ENCODE peak calls at places on chromosomes 7 and 10, in eight cellular contexts. One of them, this sample, is unnamed.

GRCh38 chr7:159075563-159076238 is 69.0 kb downstream of the VIPR2 start:
- DNase-seq in ovary: no peak
- DNase-seq in hepatocyte: no peak
- DNase-seq in choroid plexus epithelial cell: no peak
- DNase-seq in tibial nerve: no peak
- DNase-seq in cardiac muscle cell: no peak
- DNase-seq in stomach: no peak
- DNase-seq in endothelial cell: no peak
- DNase-seq in this sample: no peak

GRCh38 chr10:29635711-29636144 is 957 bp upstream of the SVIL start:
- DNase-seq in ovary: no peak
- DNase-seq in hepatocyte: peak; percentile 41
- DNase-seq in choroid plexus epithelial cell: peak; percentile 95
- DNase-seq in tibial nerve: no peak
- DNase-seq in cardiac muscle cell: peak; percentile 71
- DNase-seq in stomach: no peak
- DNase-seq in endothelial cell: peak; percentile 35
- DNase-seq in this sample: peak; percentile 24

GRCh38 chr7:155357573-155358041 is 59.9 kb downstream of the INSIG1 start:
- DNase-seq in ovary: no peak
- DNase-seq in hepatocyte: no peak
- DNase-seq in choroid plexus epithelial cell: peak; percentile 14
- DNase-seq in tibial nerve: no peak
- DNase-seq in cardiac muscle cell: peak; percentile 75
- DNase-seq in stomach: no peak
- DNase-seq in endothelial cell: no peak
- DNase-seq in this sample: no peak

GRCh38 chr10:124000792-124001201 is 92.6 kb downstream of the CHST15 start:
- DNase-seq in ovary: peak; percentile 12
- DNase-seq in hepatocyte: no peak
- DNase-seq in choroid plexus epithelial cell: no peak
- DNase-seq in tibial nerve: no peak
- DNase-seq in cardiac muscle cell: peak; percentile 53
- DNase-seq in stomach: no peak
- DNase-seq in endothelial cell: no peak
- DNase-seq in this sample: no peak

GRCh38 chr10:49280001-49280408 is 19.0 kb upstream of the C10orf71 start:
- DNase-seq in ovary: no peak
- DNase-seq in hepatocyte: no peak
- DNase-seq in choroid plexus epithelial cell: peak; percentile 58
- DNase-seq in tibial nerve: no peak
- DNase-seq in cardiac muscle cell: peak; percentile 60
- DNase-seq in stomach: peak; percentile 21
- DNase-seq in endothelial cell: no peak
- DNase-seq in this sample: peak; percentile 44

GRCh38 chr10:123974406-123974805 is 82.8 kb upstream of the CPXM2 start:
- DNase-seq in ovary: no peak
- DNase-seq in hepatocyte: peak; percentile 43
- DNase-seq in choroid plexus epithelial cell: peak; percentile 34
- DNase-seq in tibial nerve: no peak
- DNase-seq in cardiac muscle cell: peak; percentile 54
- DNase-seq in stomach: no peak
- DNase-seq in endothelial cell: no peak
- DNase-seq in this sample: no peak

GRCh38 chr7:130674456-130674855 is 5.9 kb upstream of the COPG2 start:
- DNase-seq in ovary: no peak
- DNase-seq in hepatocyte: no peak
- DNase-seq in choroid plexus epithelial cell: no peak
- DNase-seq in tibial nerve: no peak
- DNase-seq in cardiac muscle cell: no peak
- DNase-seq in stomach: no peak
- DNase-seq in endothelial cell: no peak
- DNase-seq in this sample: no peak

GRCh38 chr7:15459018-15459621 is 102.7 kb downstream of the AGMO start:
- DNase-seq in ovary: no peak
- DNase-seq in hepatocyte: no peak
- DNase-seq in choroid plexus epithelial cell: peak; percentile 80
- DNase-seq in tibial nerve: no peak
- DNase-seq in cardiac muscle cell: peak; percentile 39
- DNase-seq in stomach: no peak
- DNase-seq in endothelial cell: no peak
- DNase-seq in this sample: no peak

GRCh38 chr7:4479367-4480039 is 202.6 kb upstream of the FOXK1 start:
- DNase-seq in ovary: no peak
- DNase-seq in hepatocyte: peak; percentile 76
- DNase-seq in choroid plexus epithelial cell: peak; percentile 58
- DNase-seq in tibial nerve: no peak
- DNase-seq in cardiac muscle cell: peak; percentile 15
- DNase-seq in stomach: no peak
- DNase-seq in endothelial cell: no peak
- DNase-seq in this sample: peak; percentile 37

GRCh38 chr7:110521357-110521756 is 569.6 kb upstream of the LRRN3 start:
- DNase-seq in ovary: no peak
- DNase-seq in hepatocyte: no peak
- DNase-seq in choroid plexus epithelial cell: no peak
- DNase-seq in tibial nerve: no peak
- DNase-seq in cardiac muscle cell: no peak
- DNase-seq in stomach: no peak
- DNase-seq in endothelial cell: no peak
- DNase-seq in this sample: no peak

GRCh38 chr10:38094923-38095574 is 912 bp downstream of the ZNF37A start:
- DNase-seq in ovary: no peak
- DNase-seq in hepatocyte: no peak
- DNase-seq in choroid plexus epithelial cell: no peak
- DNase-seq in tibial nerve: no peak
- DNase-seq in cardiac muscle cell: no peak
- DNase-seq in stomach: no peak
- DNase-seq in endothelial cell: no peak
- DNase-seq in this sample: peak; percentile 2

GRCh38 chr7:158432369-158433270 is 155.0 kb downstream of the PTPRN2 start:
- DNase-seq in ovary: no peak
- DNase-seq in hepatocyte: peak; percentile 93
- DNase-seq in choroid plexus epithelial cell: peak; percentile 93
- DNase-seq in tibial nerve: no peak
- DNase-seq in cardiac muscle cell: peak; percentile 49
- DNase-seq in stomach: peak; percentile 86
- DNase-seq in endothelial cell: no peak
- DNase-seq in this sample: no peak

GRCh38 chr7:424961-425793 is 94.5 kb downstream of the PDGFA start:
- DNase-seq in ovary: no peak
- DNase-seq in hepatocyte: no peak
- DNase-seq in choroid plexus epithelial cell: no peak
- DNase-seq in tibial nerve: no peak
- DNase-seq in cardiac muscle cell: no peak
- DNase-seq in stomach: no peak
- DNase-seq in endothelial cell: no peak
- DNase-seq in this sample: no peak

GRCh38 chr10:68870545-68871104 is 30.5 kb upstream of the DDX50 start:
- DNase-seq in ovary: no peak
- DNase-seq in hepatocyte: no peak
- DNase-seq in choroid plexus epithelial cell: no peak
- DNase-seq in tibial nerve: no peak
- DNase-seq in cardiac muscle cell: no peak
- DNase-seq in stomach: no peak
- DNase-seq in endothelial cell: no peak
- DNase-seq in this sample: peak; percentile 73

GRCh38 chr7:8149222-8149621 is 112.7 kb downstream of the ICA1 start:
- DNase-seq in ovary: no peak
- DNase-seq in hepatocyte: no peak
- DNase-seq in choroid plexus epithelial cell: peak; percentile 1
- DNase-seq in tibial nerve: no peak
- DNase-seq in cardiac muscle cell: no peak
- DNase-seq in stomach: no peak
- DNase-seq in endothelial cell: no peak
- DNase-seq in this sample: no peak

GRCh38 chr10:118792501-118792900 is 37.7 kb upstream of the CACUL1 start:
- DNase-seq in ovary: no peak
- DNase-seq in hepatocyte: no peak
- DNase-seq in choroid plexus epithelial cell: no peak
- DNase-seq in tibial nerve: peak; percentile 15
- DNase-seq in cardiac muscle cell: peak; percentile 55
- DNase-seq in stomach: no peak
- DNase-seq in endothelial cell: no peak
- DNase-seq in this sample: no peak

GRCh38 chr10:127826161-127826740 is 66.5 kb downstream of the CLRN3 start:
- DNase-seq in ovary: no peak
- DNase-seq in hepatocyte: no peak
- DNase-seq in choroid plexus epithelial cell: no peak
- DNase-seq in tibial nerve: no peak
- DNase-seq in cardiac muscle cell: no peak
- DNase-seq in stomach: no peak
- DNase-seq in endothelial cell: no peak
- DNase-seq in this sample: no peak

GRCh38 chr10:84214046-84214572 is 11.2 kb downstream of the LRIT2 start:
- DNase-seq in ovary: no peak
- DNase-seq in hepatocyte: no peak
- DNase-seq in choroid plexus epithelial cell: no peak
- DNase-seq in tibial nerve: no peak
- DNase-seq in cardiac muscle cell: no peak
- DNase-seq in stomach: no peak
- DNase-seq in endothelial cell: no peak
- DNase-seq in this sample: no peak

GRCh38 chr10:84212015-84212414 is 13.3 kb downstream of the LRIT2 start:
- DNase-seq in ovary: no peak
- DNase-seq in hepatocyte: no peak
- DNase-seq in choroid plexus epithelial cell: no peak
- DNase-seq in tibial nerve: no peak
- DNase-seq in cardiac muscle cell: no peak
- DNase-seq in stomach: no peak
- DNase-seq in endothelial cell: no peak
- DNase-seq in this sample: no peak

GRCh38 chr10:84213076-84213475 is 12.3 kb downstream of the LRIT2 start:
- DNase-seq in ovary: no peak
- DNase-seq in hepatocyte: no peak
- DNase-seq in choroid plexus epithelial cell: no peak
- DNase-seq in tibial nerve: no peak
- DNase-seq in cardiac muscle cell: no peak
- DNase-seq in stomach: no peak
- DNase-seq in endothelial cell: no peak
- DNase-seq in this sample: no peak

GRCh38 chr10:84216834-84217233 is 8.5 kb downstream of the LRIT2 start:
- DNase-seq in ovary: no peak
- DNase-seq in hepatocyte: no peak
- DNase-seq in choroid plexus epithelial cell: no peak
- DNase-seq in tibial nerve: no peak
- DNase-seq in cardiac muscle cell: no peak
- DNase-seq in stomach: no peak
- DNase-seq in endothelial cell: no peak
- DNase-seq in this sample: no peak

GRCh38 chr10:84214612-84215235 is 10.6 kb downstream of the LRIT2 start:
- DNase-seq in ovary: no peak
- DNase-seq in hepatocyte: no peak
- DNase-seq in choroid plexus epithelial cell: peak; percentile 9
- DNase-seq in tibial nerve: no peak
- DNase-seq in cardiac muscle cell: peak; percentile 6
- DNase-seq in stomach: no peak
- DNase-seq in endothelial cell: peak; percentile 62
- DNase-seq in this sample: peak; percentile 52
- TF ChIP-seq CTCF in ovary: no peak
- TF ChIP-seq CTCF in hepatocyte: peak; percentile 32
- TF ChIP-seq CTCF in choroid plexus epithelial cell: peak; percentile 54
- TF ChIP-seq CTCF in tibial nerve: no peak
- TF ChIP-seq CTCF in cardiac muscle cell: peak; percentile 41
- TF ChIP-seq CTCF in stomach: no peak
- TF ChIP-seq CTCF in endothelial cell: peak; percentile 48
- TF ChIP-seq CTCF in this sample: peak; percentile 30

GRCh38 chr10:32988604-32989003 is 30.6 kb upstream of the ITGB1 start:
- DNase-seq in ovary: no peak
- DNase-seq in hepatocyte: no peak
- DNase-seq in choroid plexus epithelial cell: no peak
- DNase-seq in tibial nerve: no peak
- DNase-seq in cardiac muscle cell: no peak
- DNase-seq in stomach: no peak
- DNase-seq in endothelial cell: no peak
- DNase-seq in this sample: no peak
- TF ChIP-seq CTCF in ovary: no peak
- TF ChIP-seq CTCF in hepatocyte: no peak
- TF ChIP-seq CTCF in choroid plexus epithelial cell: no peak
- TF ChIP-seq CTCF in tibial nerve: no peak
- TF ChIP-seq CTCF in cardiac muscle cell: no peak
- TF ChIP-seq CTCF in stomach: no peak
- TF ChIP-seq CTCF in endothelial cell: no peak
- TF ChIP-seq CTCF in this sample: no peak

GRCh38 chr7:74462707-74463100 is 9.0 kb downstream of the GTF2IRD1 start:
- DNase-seq in ovary: no peak
- DNase-seq in hepatocyte: peak; percentile 51
- DNase-seq in choroid plexus epithelial cell: no peak
- DNase-seq in tibial nerve: no peak
- DNase-seq in cardiac muscle cell: no peak
- DNase-seq in stomach: no peak
- DNase-seq in endothelial cell: no peak
- DNase-seq in this sample: no peak

GRCh38 chr7:74464931-74465906 is 11.5 kb downstream of the GTF2IRD1 start:
- DNase-seq in ovary: no peak
- DNase-seq in hepatocyte: no peak
- DNase-seq in choroid plexus epithelial cell: no peak
- DNase-seq in tibial nerve: no peak
- DNase-seq in cardiac muscle cell: no peak
- DNase-seq in stomach: peak; percentile 81
- DNase-seq in endothelial cell: no peak
- DNase-seq in this sample: no peak

GRCh38 chr7:74461970-74462706 is 8.4 kb downstream of the GTF2IRD1 start:
- DNase-seq in ovary: no peak
- DNase-seq in hepatocyte: no peak
- DNase-seq in choroid plexus epithelial cell: no peak
- DNase-seq in tibial nerve: no peak
- DNase-seq in cardiac muscle cell: no peak
- DNase-seq in stomach: no peak
- DNase-seq in endothelial cell: no peak
- DNase-seq in this sample: no peak

GRCh38 chr7:74467876-74468275 is 14.2 kb downstream of the GTF2IRD1 start:
- DNase-seq in ovary: no peak
- DNase-seq in hepatocyte: no peak
- DNase-seq in choroid plexus epithelial cell: no peak
- DNase-seq in tibial nerve: no peak
- DNase-seq in cardiac muscle cell: no peak
- DNase-seq in stomach: no peak
- DNase-seq in endothelial cell: no peak
- DNase-seq in this sample: no peak

GRCh38 chr7:74466196-74466813 is 12.6 kb downstream of the GTF2IRD1 start:
- DNase-seq in ovary: no peak
- DNase-seq in hepatocyte: no peak
- DNase-seq in choroid plexus epithelial cell: no peak
- DNase-seq in tibial nerve: no peak
- DNase-seq in cardiac muscle cell: no peak
- DNase-seq in stomach: peak; percentile 71
- DNase-seq in endothelial cell: no peak
- DNase-seq in this sample: no peak
- TF ChIP-seq CTCF in ovary: no peak
- TF ChIP-seq CTCF in hepatocyte: no peak
- TF ChIP-seq CTCF in choroid plexus epithelial cell: no peak
- TF ChIP-seq CTCF in tibial nerve: no peak
- TF ChIP-seq CTCF in cardiac muscle cell: no peak
- TF ChIP-seq CTCF in stomach: no peak
- TF ChIP-seq CTCF in endothelial cell: no peak
- TF ChIP-seq CTCF in this sample: no peak

DNA sequence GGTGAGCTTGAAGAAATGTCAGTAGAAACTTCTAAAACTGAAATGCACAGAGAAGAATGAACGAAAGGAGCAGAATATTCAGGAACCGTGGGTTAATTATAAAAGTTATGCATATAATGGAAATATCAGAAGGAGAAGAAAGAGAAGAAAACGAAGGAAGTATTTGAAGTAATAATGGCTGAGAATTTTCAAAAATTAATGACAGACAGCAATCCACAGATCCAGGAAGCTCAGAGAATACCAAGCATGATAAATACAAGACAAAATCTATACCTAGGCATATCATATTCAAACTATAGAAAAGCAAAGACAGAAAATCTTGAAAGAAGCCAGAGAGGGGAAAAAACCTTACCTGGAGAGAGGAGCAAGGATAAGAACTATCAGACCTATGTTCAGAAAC is 16.5 kb upstream of the MCM10 start:
- DNase-seq in ovary: no peak
- DNase-seq in hepatocyte: no peak
- DNase-seq in choroid plexus epithelial cell: no peak
- DNase-seq in tibial nerve: no peak
- DNase-seq in cardiac muscle cell: no peak
- DNase-seq in stomach: no peak
- DNase-seq in endothelial cell: no peak
- DNase-seq in this sample: no peak
- TF ChIP-seq CTCF in ovary: no peak
- TF ChIP-seq CTCF in hepatocyte: no peak
- TF ChIP-seq CTCF in choroid plexus epithelial cell: no peak
- TF ChIP-seq CTCF in tibial nerve: no peak
- TF ChIP-seq CTCF in cardiac muscle cell: no peak
- TF ChIP-seq CTCF in stomach: no peak
- TF ChIP-seq CTCF in endothelial cell: no peak
- TF ChIP-seq CTCF in this sample: no peak